ENCODE peak calls at places on chromosomes 3 and 15, in seven cellular contexts. Z is upper lobe of left lung; W is NCI-H1930; H is activated T-cell treated with anti-CD3 and anti-CD28 coated beads, Interleukin-2, amount 50 U/mL, for 1 hour; Q is heart right ventricle; O is stimulated activated CD8-positive, alpha-beta memory T cell treated with anti-CD3 and anti-CD28 coated beads, Interleukin-15, amount 100 ng/mL, for 4 hours; N is kidney tubule cell. G is an unnamed sample.

GRCh38 chr3:9884555-9885165 is 4.6 kb upstream of the CIDEC start:
- DNase-seq in Z (no peak), W (no peak), H (no peak), Q (no peak), O (no peak), N (peak; percentile 86), G (no peak)

GRCh38 chr3:89227218-89227617 is 119.8 kb downstream of the EPHA3 start:
- DNase-seq in Z (no peak), W (no peak), H (no peak), Q (no peak), O (no peak), N (no peak), G (no peak)

GRCh38 chr3:132448211-132448961 is 31.1 kb downstream of the DNAJC13 start:
- DNase-seq in Z (no peak), W (no peak), H (no peak), Q (peak; percentile 82), O (no peak), N (no peak), G (no peak)

GRCh38 chr3:126982522-126983175 is at the start of gene PLXNA1:
- DNase-seq in Z (peak; percentile 80), W (peak; percentile 57), H (peak; percentile 93), Q (peak; percentile 71), O (peak; percentile 80), N (peak; percentile 85), G (peak; percentile 88)

GRCh38 chr3:170741756-170742530 is 128.1 kb downstream of the RPL22L1 start:
- DNase-seq in Z (no peak), W (no peak), H (no peak), Q (no peak), O (no peak), N (peak; percentile 62), G (no peak)

GRCh38 chr3:138389144-138389601 is 40.8 kb downstream of the MRAS start:
- DNase-seq in Z (no peak), W (no peak), H (no peak), Q (no peak), O (no peak), N (no peak), G (no peak)

GRCh38 chr15:36347272-36347864 is 232.1 kb upstream of the CDIN1 start:
- DNase-seq in Z (no peak), W (no peak), H (no peak), Q (no peak), O (no peak), N (peak; percentile 72), G (no peak)

GRCh38 chr15:67967871-67968423 is 86.2 kb upstream of the PIAS1 start:
- DNase-seq in Z (peak; percentile 84), W (peak; percentile 23), H (no peak), Q (peak; percentile 77), O (no peak), N (peak; percentile 48), G (peak; percentile 84)

GRCh38 chr3:141082064-141082463 is 30.9 kb downstream of the SPSB4 start:
- DNase-seq in Z (no peak), W (no peak), H (no peak), Q (no peak), O (no peak), N (no peak), G (peak; percentile 28)